ENCODE peak calls at places on chromosomes 2 and 18, in five cellular contexts. B is neural crest cell, Z is astrocyte of the spinal cord, O is AG10803, C is GM12865. N is an unnamed sample.

GRCh38 chr2:142742301-142743214 is 134.9 kb upstream of the KYNU start:
- DNase-seq in B (no peak), Z (peak), O (peak), C (peak), N (no peak)

GRCh38 chr2:156841321-156841720 is 405.1 kb downstream of the GPD2 start:
- DNase-seq in B (no peak), Z (no peak), O (no peak), C (peak), N (no peak)

GRCh38 chr2:125979886-125980285 is 676.1 kb upstream of the GYPC start:
- DNase-seq in B (no peak), Z (no peak), O (no peak), C (no peak), N (no peak)

GRCh38 chr2:205370726-205371125 is 311.6 kb upstream of the NRP2 start:
- DNase-seq in B (no peak), Z (no peak), O (no peak), C (no peak), N (no peak)

GRCh38 chr18:12346240-12346565 is 30.8 kb downstream of the AFG3L2 start:
- DNase-seq in B (no peak), Z (no peak), O (no peak), C (no peak), N (no peak)

GRCh38 chr2:133324150-133324561 is 244.1 kb downstream of the NCKAP5 start:
- DNase-seq in B (no peak), Z (peak), O (peak), C (no peak), N (no peak)

GRCh38 chr2:113179446-113180045 is 5.8 kb downstream of the PSD4 start:
- DNase-seq in B (no peak), Z (no peak), O (no peak), C (no peak), N (no peak)

GRCh38 chr2:173997269-173997668 is 32.1 kb upstream of the SP3 start:
- DNase-seq in B (no peak), Z (no peak), O (peak), C (peak), N (no peak)

GRCh38 chr2:133768261-133769021 is 200.2 kb upstream of the NCKAP5 start:
- DNase-seq in B (no peak), Z (no peak), O (no peak), C (no peak), N (no peak)

GRCh38 chr2:202754936-202755335 is 116.6 kb downstream of the ICA1L start:
- DNase-seq in B (no peak), Z (no peak), O (no peak), C (no peak), N (no peak)

GRCh38 chr2:216560695-216561370 is 62.2 kb downstream of the RPL37A start:
- DNase-seq in B (no peak), Z (peak), O (peak), C (no peak), N (no peak)

DNA sequence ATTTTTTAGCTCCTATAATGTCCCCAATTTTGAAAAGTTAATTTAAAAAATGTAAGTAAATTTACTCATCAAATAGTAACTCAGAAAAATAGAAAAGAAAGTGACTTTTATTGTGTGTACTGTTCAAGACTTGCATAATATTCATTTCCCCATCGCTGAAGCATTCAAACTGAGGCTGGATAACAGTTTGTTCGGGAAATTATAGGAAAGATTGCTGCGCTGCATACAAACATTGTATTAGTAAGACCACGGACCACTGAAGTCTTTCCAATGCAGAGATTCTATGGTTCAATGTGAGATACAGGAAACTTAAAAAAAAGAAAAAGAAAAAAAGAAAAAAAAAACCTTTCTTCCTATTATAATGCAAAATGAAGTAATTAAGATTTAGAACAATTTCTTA is 10.4 kb downstream of the STK17B start:
- DNase-seq in B (no peak), Z (no peak), O (no peak), C (no peak), N (no peak)
- TF ChIP-seq CTCF in B (no peak), Z (no peak), O (no peak), C (no peak), N (no peak)

GRCh38 chr18:65206551-65207260 is 544.1 kb upstream of the CDH7 start:
- DNase-seq in B (no peak), Z (no peak), O (no peak), C (peak), N (no peak)
- TF ChIP-seq CTCF in B (peak), Z (no peak), O (no peak), C (peak), N (no peak)

DNA sequence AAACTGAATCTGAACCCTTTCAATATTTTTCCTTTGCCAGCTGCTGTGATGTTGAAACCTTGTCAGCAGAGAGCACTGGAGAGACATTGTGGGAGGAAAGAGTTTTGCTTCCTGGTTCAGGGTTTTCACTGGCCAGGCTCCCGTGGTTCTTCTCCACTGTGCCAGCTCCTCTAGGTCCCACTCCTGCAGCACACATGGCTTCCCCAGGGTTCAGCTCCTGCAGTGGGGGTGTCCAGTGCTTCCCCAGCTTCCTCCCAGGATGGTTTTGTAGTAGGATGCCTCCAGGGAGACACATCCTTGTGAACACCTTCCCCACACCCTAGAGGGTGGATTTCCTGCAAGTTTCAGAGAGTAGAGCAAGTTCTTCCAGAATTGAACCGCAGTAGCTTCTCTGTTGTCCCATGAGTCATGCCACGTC is 24.0 kb upstream of the SULT1C3 start:
- DNase-seq in B (no peak), Z (peak), O (peak), C (no peak), N (no peak)
- TF ChIP-seq CTCF in B (no peak), Z (peak), O (peak), C (peak), N (no peak)

GRCh38 chr18:60411715-60412114 is 39.1 kb upstream of the MC4R start:
- DNase-seq in B (no peak), Z (no peak), O (no peak), C (peak), N (no peak)

GRCh38 chr18:60417946-60418345 is 45.4 kb upstream of the MC4R start:
- DNase-seq in B (no peak), Z (no peak), O (peak), C (no peak), N (no peak)

GRCh38 chr18:60413944-60414547 is 41.5 kb upstream of the MC4R start:
- DNase-seq in B (no peak), Z (no peak), O (peak), C (peak), N (no peak)
- TF ChIP-seq CTCF in B (peak), Z (peak), O (peak), C (peak), N (no peak)

N was measured in mesothelial cell of epicardium.